ENCODE peak calls at places on chromosomes 12 and 14, in six cellular contexts. E is NCI-H1105; T is lower lobe of right lung; U is activated T-helper 1 cell treated with Interleukin-2 at 50 U/mL for 16 hours; V is stimulated activated naive CD8-positive, alpha-beta T cell treated with anti-CD3 and anti-CD28 coated beads, Interleukin-15, amount 100 ng/mL, for 72 hours; X is stimulated activated CD8-positive, alpha-beta memory T cell treated with anti-CD3 and anti-CD28 coated beads, Interleukin-15, amount 100 ng/mL, for 4 hours. S is an unnamed sample.

GRCh38 chr12:63151061-63151897 is at the start of gene AVPR1A:
- DNase-seq in E (peak; percentile 5), U (no peak), V (no peak), X (no peak), T (no peak), S (no peak)

GRCh38 chr12:121009744-121010143 is 6.5 kb downstream of the C12orf43 start:
- DNase-seq in U (no peak), E (peak; percentile 16), X (no peak), V (no peak), T (no peak), S (no peak)

GRCh38 chr12:132317233-132317938 is 12.0 kb downstream of the GALNT9 start:
- DNase-seq in T (peak; percentile 9), U (no peak), V (no peak), X (no peak), E (no peak), S (no peak)

GRCh38 chr12:12946686-12947355 is 5.1 kb downstream of the GPRC5D start:
- DNase-seq in X (no peak), U (no peak), T (no peak), E (no peak), V (no peak), S (no peak)

GRCh38 chr14:64741200-64741599 is 37.0 kb downstream of the PLEKHG3 start:
- DNase-seq in X (no peak), U (no peak), T (no peak), V (no peak), E (no peak), S (no peak)

GRCh38 chr14:75452900-75453816 is 25.3 kb downstream of the JDP2 start:
- DNase-seq in X (no peak), V (no peak), E (no peak), T (peak; percentile 71), U (no peak), S (peak; percentile 73)

GRCh38 chr14:52112336-52113018 is 43.6 kb upstream of the NID2 start:
- DNase-seq in X (no peak), U (no peak), V (no peak), E (no peak), T (no peak), S (no peak)

GRCh38 chr12:11347810-11348209 is 37.6 kb upstream of the PRB4 start:
- DNase-seq in V (no peak), U (no peak), T (no peak), X (no peak), E (no peak), S (no peak)

GRCh38 chr14:51283402-51283825 is 43.4 kb downstream of the TMX1 start:
- DNase-seq in U (no peak), T (no peak), X (no peak), E (peak; percentile 91), V (no peak), S (no peak)

GRCh38 chr12:6536894-6537579 is 2.7 kb downstream of the GAPDH start:
- DNase-seq in T (no peak), E (no peak), V (no peak), X (no peak), U (no peak), S (no peak)

GRCh38 chr14:67410313-67410712 is 1.7 kb downstream of the PLEK2 start:
- DNase-seq in U (no peak), E (no peak), T (no peak), V (no peak), X (no peak), S (no peak)

GRCh38 chr12:496736-497135 is 37.0 kb downstream of the B4GALNT3 start:
- DNase-seq in V (no peak), T (no peak), X (no peak), E (no peak), U (no peak), S (no peak)

GRCh38 chr14:60090864-60091519 is 731 bp upstream of the PCNX4 start:
- DNase-seq in U (no peak), T (peak; percentile 45), X (no peak), V (peak; percentile 7), E (peak; percentile 78), S (no peak)

GRCh38 chr12:66232258-66232657 is 43.2 kb downstream of the IRAK3 start:
- DNase-seq in U (no peak), T (no peak), E (peak; percentile 88), X (no peak), V (no peak), S (no peak)

GRCh38 chr12:42958271-42958674 is 368.7 kb upstream of the PRICKLE1 start:
- DNase-seq in X (no peak), T (no peak), V (no peak), E (no peak), U (no peak), S (no peak)

GRCh38 chr12:27094726-27095125 is 12.3 kb upstream of the C12orf71 start:
- DNase-seq in T (no peak), V (no peak), X (no peak), U (no peak), E (no peak), S (no peak)

GRCh38 chr14:75482366-75482765 is 39.9 kb upstream of the BATF start:
- DNase-seq in V (no peak), E (no peak), U (no peak), T (no peak), X (no peak), S (no peak)

GRCh38 chr14:104830781-104831180 is 29.9 kb downstream of the ZBTB42 start:
- DNase-seq in E (no peak), X (no peak), V (no peak), U (no peak), T (no peak), S (no peak)